ENCODE peak calls at places on chromosomes 16 and 17, in eight cellular contexts. D is tibial nerve; E is neural progenitor cell; C is fibroblast of lung; H is suprapubic skin; Y is lung; M is CD8-positive, alpha-beta memory T cell; A is mesendoderm. Q is an unnamed sample. For H3K4me1, the result is how much of the 10 kb centered on the place peaks cover.

GRCh38 chr16:81623365-81624102 is 155.6 kb upstream of the PLCG2 start:
- DNase-seq in D (peak), E (peak), C (no peak), H (no peak), Y (no peak), M (peak), A (peak), Q (no peak)

GRCh38 chr16:4946917-4947316 is 10.0 kb upstream of the PPL start:
- DNase-seq in D (no peak), E (no peak), C (no peak), H (no peak), Y (no peak), M (no peak), A (no peak), Q (no peak)

GRCh38 chr17:64130559-64131001 is 636 bp upstream of the ERN1 start:
- DNase-seq in D (peak), E (no peak), C (peak), H (no peak), Y (peak), M (no peak), A (no peak), Q (peak)

GRCh38 chr17:67386965-67387551 is 10.0 kb downstream of the PITPNC1 start:
- DNase-seq in D (no peak), E (peak), C (peak), H (no peak), Y (peak), M (peak), A (peak), Q (peak)

GRCh38 chr17:76961869-76962268 is 93.7 kb downstream of the MGAT5B start:
- DNase-seq in D (no peak), E (no peak), C (no peak), H (no peak), Y (no peak), M (no peak), A (no peak), Q (no peak)

GRCh38 chr17:79355186-79355585 is 255.7 kb downstream of the RBFOX3 start:
- DNase-seq in D (no peak), E (no peak), C (no peak), H (no peak), Y (no peak), M (no peak), A (no peak), Q (no peak)

GRCh38 chr17:66834919-66835454 is at the start of gene CACNG5:
- DNase-seq in D (no peak), E (peak), C (no peak), H (no peak), Y (no peak), M (no peak), A (peak), Q (no peak)

GRCh38 chr17:30379303-30380105 is 777 bp downstream of the CPD start:
- DNase-seq in D (no peak), E (peak), C (no peak), H (peak), Y (no peak), M (peak), A (peak), Q (peak)

GRCh38 chr16:17396762-17397498 is 73.8 kb downstream of the XYLT1 start:
- DNase-seq in D (no peak), E (no peak), C (peak), H (no peak), Y (peak), M (peak), A (no peak), Q (no peak)

GRCh38 chr16:86545481-86545880 is 9.6 kb downstream of the MTHFSD start:
- DNase-seq in D (no peak), E (no peak), C (no peak), H (no peak), Y (no peak), M (no peak), A (no peak), Q (no peak)

GRCh38 chr17:20010099-20010863 is 1.1 kb downstream of the SPECC1 start:
- DNase-seq in D (peak), E (peak), C (peak), H (no peak), Y (no peak), M (no peak), A (peak), Q (peak)

GRCh38 chr16:58533751-58534470 is 18.6 kb downstream of the SETD6 start:
- DNase-seq in D (no peak), E (no peak), C (peak), H (no peak), Y (no peak), M (no peak), A (no peak), Q (no peak)

DNA sequence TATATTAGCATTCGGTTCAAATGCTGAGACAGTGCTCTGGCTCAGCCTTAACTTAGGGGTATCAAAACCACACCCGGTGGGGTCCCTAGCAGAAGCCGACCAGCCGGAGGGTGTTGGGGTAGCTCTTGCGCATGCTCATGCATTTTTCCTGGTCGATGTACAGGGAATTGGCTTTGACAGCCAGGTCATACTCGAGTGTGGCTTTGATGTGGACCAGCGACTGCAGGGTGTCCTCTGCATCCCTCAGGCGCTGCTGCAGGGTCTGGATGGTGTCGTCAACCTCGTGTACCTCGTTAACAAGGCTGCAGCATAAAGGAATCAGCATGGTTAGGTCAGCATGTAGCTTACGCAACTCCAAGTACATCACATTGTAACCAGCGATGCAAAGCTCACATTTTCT is 37.5 kb downstream of the TEKT3 start:
- DNase-seq in D (no peak), E (no peak), C (no peak), H (no peak), Y (no peak), M (no peak), A (no peak), Q (no peak)
- H3K27ac ChIP-seq in D (no peak), E (no peak), C (no peak), H (no peak), Y (no peak), M (no peak), A (no peak), Q (no peak)

GRCh38 chr17:40328386-40328766 is 19.4 kb downstream of the RARA start:
- DNase-seq in D (no peak), E (no peak), C (no peak), H (no peak), Y (no peak), M (no peak), A (no peak), Q (no peak)
- H3K4me1 ChIP-seq in D (half or more), E (under half), C (half or more), H (half or more), Y (half or more), M (half or more), A (under half), Q (under half)

GRCh38 chr17:49809056-49809455 is 20.6 kb downstream of the KAT7 start:
- DNase-seq in D (no peak), E (no peak), C (no peak), H (no peak), Y (no peak), M (no peak), A (no peak), Q (no peak)
- H3K27ac ChIP-seq in D (no peak), E (no peak), C (no peak), H (no peak), Y (no peak), M (no peak), A (no peak), Q (no peak)

DNA sequence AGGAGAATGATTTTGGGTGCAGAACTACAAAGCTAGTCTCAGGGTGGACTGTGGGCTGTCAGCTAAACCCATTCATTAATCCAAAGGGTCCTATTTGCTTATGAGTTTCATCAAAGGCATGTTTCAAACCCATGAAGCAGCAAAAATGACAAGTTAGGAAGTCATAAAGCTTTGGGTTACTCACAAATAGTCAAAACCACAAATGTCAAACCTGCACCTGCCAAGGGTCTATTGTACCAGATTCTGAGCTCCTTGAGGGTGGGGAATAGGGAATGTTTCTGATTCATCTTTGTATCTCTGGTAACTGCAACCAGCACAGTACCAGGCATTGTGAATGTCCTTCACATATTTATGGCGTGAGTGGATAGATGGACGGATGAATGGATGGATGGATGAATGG is 317.7 kb downstream of the MAF start:
- DNase-seq in D (no peak), E (no peak), C (no peak), H (no peak), Y (no peak), M (no peak), A (no peak), Q (no peak)
- H3K4me1 ChIP-seq in D (under half), E (under half), C (under half), H (under half), Y (under half), M (half or more), A (under half), Q (under half)

GRCh38 chr16:3908951-3909437 is 28.5 kb upstream of the CREBBP start:
- DNase-seq in D (no peak), E (no peak), C (no peak), H (peak), Y (no peak), M (no peak), A (no peak), Q (no peak)

GRCh38 chr16:3902731-3903130 is 22.2 kb upstream of the CREBBP start:
- DNase-seq in D (no peak), E (no peak), C (no peak), H (no peak), Y (no peak), M (no peak), A (no peak), Q (no peak)

GRCh38 chr16:3907586-3907985 is 27.1 kb upstream of the CREBBP start:
- DNase-seq in D (no peak), E (no peak), C (no peak), H (peak), Y (no peak), M (no peak), A (peak), Q (peak)

GRCh38 chr16:3906363-3906762 is 25.9 kb upstream of the CREBBP start:
- DNase-seq in D (no peak), E (no peak), C (no peak), H (no peak), Y (no peak), M (no peak), A (no peak), Q (no peak)

GRCh38 chr16:3904875-3905274 is 24.4 kb upstream of the CREBBP start:
- DNase-seq in D (no peak), E (no peak), C (no peak), H (no peak), Y (no peak), M (no peak), A (no peak), Q (no peak)
- H3K27ac ChIP-seq in D (no peak), E (no peak), C (no peak), H (no peak), Y (no peak), M (no peak), A (no peak), Q (no peak)

DNA sequence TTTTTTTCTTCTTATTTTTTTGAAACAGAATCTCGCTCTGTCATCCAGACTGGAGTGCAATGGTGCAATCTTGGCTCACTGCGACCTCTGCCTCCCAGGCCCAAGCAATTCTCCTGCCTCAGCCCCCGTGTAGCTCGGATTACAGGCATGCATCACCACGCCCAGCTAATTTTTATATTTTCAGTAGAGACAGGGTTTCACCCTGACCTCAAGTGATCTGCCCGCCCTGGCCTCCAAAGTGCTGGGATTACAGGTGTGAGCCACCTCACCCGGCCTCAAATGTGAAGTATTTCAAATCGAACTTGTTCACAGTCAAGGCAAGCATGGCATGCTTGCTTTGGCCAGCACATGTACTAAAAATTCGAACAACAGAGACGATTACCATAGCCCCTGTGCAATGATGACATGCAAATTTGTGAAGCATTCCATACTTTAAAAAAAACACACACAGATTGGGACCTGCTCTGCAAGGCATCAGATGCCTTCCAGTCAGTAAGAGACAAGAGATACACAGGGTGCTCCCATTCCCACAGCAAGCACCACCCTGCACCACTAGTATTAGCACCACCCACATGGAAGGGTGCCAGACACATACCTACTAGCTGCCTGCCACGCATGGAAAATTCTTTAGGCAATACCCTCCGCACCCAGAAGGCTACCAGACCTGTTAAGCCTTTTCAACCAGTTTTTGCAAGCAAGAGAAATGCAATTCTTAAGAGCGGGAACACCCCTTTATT is 47.2 kb downstream of the ANKRD11 start:
- DNase-seq in D (no peak), E (no peak), C (peak), H (no peak), Y (peak), M (no peak), A (peak), Q (peak)
- H3K4me1 ChIP-seq in D (half or more), E (under half), C (under half), H (half or more), Y (under half), M (half or more), A (under half), Q (under half)